ENCODE peak calls at places on chromosomes 2 and 18, in five cellular contexts. W is thyroid gland, O is kidney, Z is WTC11, G is OCI-LY7. M is an unnamed sample.

GRCh38 chr2:191521608-191522208 is 156.2 kb upstream of the NABP1 start:
- DNase-seq in G (peak; percentile 25), O (no peak), W (no peak), Z (no peak), M (no peak)

GRCh38 chr2:133221398-133221797 is 346.9 kb downstream of the NCKAP5 start:
- DNase-seq in G (no peak), Z (no peak), W (no peak), O (no peak), M (no peak)

GRCh38 chr2:3805120-3805519 is 101.7 kb downstream of the DCDC2C start:
- DNase-seq in Z (no peak), G (no peak), O (no peak), W (peak; percentile 7), M (peak; percentile 57)

GRCh38 chr2:31000970-31001369 is 137.3 kb downstream of the GALNT14 start:
- DNase-seq in O (no peak), W (no peak), G (no peak), Z (no peak), M (no peak)

GRCh38 chr2:152617464-152618187 is 99.6 kb downstream of the PRPF40A start:
- DNase-seq in W (no peak), O (no peak), G (no peak), Z (no peak), M (no peak)

GRCh38 chr2:196234672-196235071 is 63.3 kb upstream of the STK17B start:
- DNase-seq in Z (no peak), G (no peak), W (no peak), O (no peak), M (no peak)

GRCh38 chr2:122261923-122262322 is 506.5 kb downstream of the TSN start:
- DNase-seq in W (no peak), O (no peak), Z (no peak), G (no peak), M (no peak)

GRCh38 chr2:12577086-12577485 is 139.7 kb upstream of the TRIB2 start:
- DNase-seq in G (no peak), Z (no peak), O (no peak), W (no peak), M (no peak)

GRCh38 chr2:167869200-167869599 is 378.2 kb downstream of the STK39 start:
- DNase-seq in G (no peak), Z (no peak), O (no peak), W (no peak), M (no peak)

GRCh38 chr2:201795608-201796477 is 10.5 kb upstream of the CDK15 start:
- DNase-seq in O (no peak), W (peak; percentile 9), G (peak; percentile 19), Z (peak; percentile 44), M (peak; percentile 39)

GRCh38 chr2:240722796-240723735 is 31.4 kb downstream of the AQP12A start:
- DNase-seq in G (no peak), W (no peak), Z (no peak), O (no peak), M (no peak)
- TF ChIP-seq CTCF in G (no peak), W (no peak), Z (no peak), O (no peak), M (no peak)

DNA sequence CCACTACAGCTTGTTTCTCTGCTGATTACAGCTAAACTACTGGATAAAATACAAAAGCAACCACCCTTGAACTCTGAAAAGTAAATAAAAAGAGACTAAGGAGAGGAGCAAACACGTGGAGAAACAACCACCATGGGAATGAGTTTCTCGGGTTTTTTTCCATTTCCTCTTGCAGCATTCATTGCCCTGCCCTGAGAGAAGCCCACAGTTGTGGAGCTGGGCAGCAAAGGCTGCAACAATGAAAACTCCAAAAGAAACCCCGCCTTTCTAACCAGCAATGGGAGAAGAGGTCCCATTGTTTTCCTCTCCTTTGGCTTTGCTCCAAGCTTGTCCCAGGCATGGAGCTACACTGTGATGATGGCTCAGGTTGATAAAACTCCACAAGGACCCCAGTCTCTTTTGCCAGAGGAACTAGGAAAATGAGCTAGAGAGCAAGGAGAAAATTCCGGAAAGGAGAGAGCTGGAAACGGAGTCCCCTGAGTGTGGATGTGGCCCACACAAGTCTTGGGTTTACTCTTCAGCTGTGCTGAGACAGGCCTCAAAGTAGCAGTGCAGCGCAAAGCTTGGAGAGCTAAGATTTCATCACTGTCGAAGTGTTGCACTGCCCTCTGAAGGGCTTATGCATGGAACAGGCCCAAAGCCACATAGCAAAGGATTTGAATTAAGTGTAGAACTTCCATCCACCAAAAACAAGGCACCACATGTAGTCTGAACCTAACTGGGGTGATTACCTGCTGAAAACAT is 20.9 kb downstream of the NAPG start:
- DNase-seq in Z (no peak), G (no peak), W (no peak), O (no peak), M (no peak)
- TF ChIP-seq CTCF in Z (no peak), G (no peak), W (no peak), O (no peak), M (no peak)

GRCh38 chr18:26190506-26190905 is 35.7 kb upstream of the TAF4B start:
- DNase-seq in O (no peak), G (peak; percentile 94), Z (no peak), W (no peak), M (no peak)

DNA sequence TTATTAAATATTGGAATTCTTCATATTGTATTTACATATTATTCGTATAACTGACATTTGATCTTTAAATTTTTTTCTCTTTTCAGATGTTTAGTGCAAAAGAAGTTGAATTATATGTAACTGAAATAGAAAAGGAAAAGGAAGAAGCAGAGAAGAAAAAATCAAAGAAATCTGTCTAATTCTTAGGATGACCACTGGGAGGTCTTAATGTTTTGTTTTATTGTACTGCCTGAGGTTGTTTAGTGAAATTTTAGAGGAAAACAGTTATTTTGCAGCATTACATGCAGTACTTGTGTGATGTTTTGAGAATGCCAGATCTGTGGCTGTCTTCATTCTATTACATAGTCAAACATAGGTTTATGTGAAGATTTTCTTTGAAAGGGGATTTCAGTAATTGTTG is 34.0 kb upstream of the TAF4B start:
- DNase-seq in O (no peak), G (no peak), Z (no peak), W (no peak), M (no peak)
- TF ChIP-seq CTCF in O (no peak), G (peak; percentile 58), Z (no peak), W (no peak), M (no peak)

DNA sequence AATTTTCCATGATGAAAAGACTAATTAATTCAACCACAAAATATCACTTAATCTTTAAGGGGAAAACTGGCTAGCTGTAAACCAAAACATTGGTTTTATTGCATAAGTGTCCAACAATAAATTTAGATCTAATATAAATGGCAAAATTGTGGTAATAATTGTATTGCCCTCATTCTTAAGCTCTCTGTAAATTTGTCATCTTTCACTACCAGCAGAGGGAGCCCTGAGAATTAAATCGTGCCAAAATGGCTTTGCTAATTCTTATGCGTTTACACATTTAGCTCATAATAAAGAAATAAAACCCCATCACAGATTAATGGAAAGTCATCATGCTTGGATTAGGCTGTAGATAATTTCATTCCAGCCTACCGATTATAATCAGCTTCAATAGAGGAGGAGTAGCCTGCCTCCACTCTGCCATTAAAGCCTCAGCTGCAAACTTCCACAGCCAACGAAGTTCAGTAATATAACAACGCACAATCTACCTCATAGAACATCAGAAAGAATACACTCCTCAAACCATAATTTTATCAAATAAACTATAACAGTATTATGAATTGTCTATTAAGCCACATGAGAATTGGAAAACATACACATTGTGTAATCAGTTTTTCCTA is 70.0 kb upstream of the ATP5MC3 start:
- DNase-seq in G (peak; percentile 23), O (no peak), W (no peak), Z (no peak), M (peak; percentile 8)
- TF ChIP-seq CTCF in G (peak; percentile 89), O (peak; percentile 42), W (no peak), Z (no peak), M (peak; percentile 77)

GRCh38 chr18:79469751-79470150 is 74.0 kb downstream of the NFATC1 start:
- DNase-seq in O (no peak), G (no peak), Z (no peak), W (no peak), M (no peak)
- TF ChIP-seq CTCF in O (no peak), G (no peak), Z (no peak), W (no peak), M (no peak)

DNA sequence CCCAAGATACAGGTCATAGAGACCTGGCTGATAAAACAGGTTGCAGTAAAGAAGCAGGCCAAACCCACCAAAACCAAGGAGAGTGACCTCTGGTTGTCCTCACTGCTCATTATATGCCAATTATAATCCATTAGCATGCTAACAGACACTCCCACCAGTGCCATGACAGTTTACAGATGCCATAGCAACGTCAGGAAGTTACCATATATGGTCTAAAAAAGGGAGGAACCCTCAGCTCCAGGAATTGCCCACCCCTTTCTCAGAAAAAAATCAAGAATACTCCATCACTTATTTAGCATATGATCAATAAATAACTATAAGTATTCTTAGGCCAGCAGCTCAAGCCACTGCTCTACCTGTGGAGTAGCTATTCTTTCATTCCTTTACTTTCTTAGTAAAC is 574.7 kb upstream of the ID2 start:
- DNase-seq in G (no peak), O (no peak), Z (no peak), W (no peak), M (no peak)
- TF ChIP-seq CTCF in G (no peak), O (no peak), Z (no peak), W (no peak), M (no peak)

GRCh38 chr2:237316339-237316738 is 97.6 kb downstream of the COL6A3 start:
- DNase-seq in O (no peak), G (no peak), W (no peak), Z (no peak), M (no peak)

GRCh38 chr2:237315881-237316225 is 98.1 kb downstream of the COL6A3 start:
- DNase-seq in O (no peak), Z (no peak), W (no peak), G (no peak), M (no peak)

GRCh38 chr2:237314198-237314597 is 99.8 kb downstream of the COL6A3 start:
- DNase-seq in W (no peak), O (no peak), Z (no peak), G (no peak), M (no peak)

GRCh38 chr2:237312021-237312755 is 101.8 kb downstream of the COL6A3 start:
- DNase-seq in W (no peak), Z (no peak), G (no peak), O (no peak), M (no peak)

GRCh38 chr2:237315170-237315880 is 98.6 kb downstream of the COL6A3 start:
- DNase-seq in O (peak; percentile 95), W (peak; percentile 96), Z (no peak), G (no peak), M (no peak)
- TF ChIP-seq CTCF in O (no peak), W (peak; percentile 57), Z (no peak), G (no peak), M (no peak)